ENCODE peak calls at places on chromosomes 6 and 20, in five cellular contexts. P is H7, U is stomach, T is HCT116, W is aorta. H is an unnamed sample.

GRCh38 chr6:90787411-90787810 is 200.5 kb upstream of the MAP3K7 start:
- DNase-seq in P (no peak), U (no peak), T (no peak), W (no peak), H (no peak)

GRCh38 chr6:21842875-21843274 is 249.3 kb downstream of the SOX4 start:
- DNase-seq in P (no peak), U (no peak), T (no peak), W (no peak), H (no peak)

GRCh38 chr20:33914871-33915270 is 78.8 kb upstream of the RALY start:
- DNase-seq in P (peak), U (no peak), T (peak), W (no peak), H (no peak)

GRCh38 chr6:170231496-170232185 is 59.2 kb downstream of the DLL1 start:
- DNase-seq in P (no peak), U (no peak), T (no peak), W (no peak), H (no peak)

GRCh38 chr6:168533428-168533827 is 92.4 kb downstream of the SMOC2 start:
- DNase-seq in P (peak), U (peak), T (no peak), W (no peak), H (no peak)

GRCh38 chr20:23440004-23440403 is 519 bp downstream of the CSTL1 start:
- DNase-seq in P (no peak), U (no peak), T (no peak), W (no peak), H (no peak)

GRCh38 chr6:136113736-136114173 is 136.4 kb downstream of the MTFR2 start:
- DNase-seq in P (peak), U (no peak), T (no peak), W (no peak), H (no peak)

GRCh38 chr6:68650142-68650541 is 15.1 kb downstream of the ADGRB3 start:
- DNase-seq in P (no peak), U (no peak), T (no peak), W (no peak), H (no peak)

GRCh38 chr6:67336014-67336413 is 1299.1 kb upstream of the ADGRB3 start:
- DNase-seq in P (no peak), U (no peak), T (no peak), W (no peak), H (no peak)

GRCh38 chr6:14354919-14355572 is 237.5 kb downstream of the CD83 start:
- DNase-seq in P (no peak), U (peak), T (no peak), W (peak), H (no peak)

GRCh38 chr6:107264357-107264831 is 149.1 kb upstream of the BEND3 start:
- DNase-seq in P (no peak), U (no peak), T (no peak), W (no peak), H (no peak)

GRCh38 chr6:43784049-43784855 is 14.2 kb downstream of the VEGFA start:
- DNase-seq in P (no peak), U (no peak), T (no peak), W (no peak), H (no peak)

GRCh38 chr6:7060769-7061516 is 46.8 kb upstream of the RREB1 start:
- DNase-seq in P (no peak), U (no peak), T (peak), W (no peak), H (no peak)
- H3K4me3 ChIP-seq in P (no peak), U (no peak), T (no peak), W (no peak), H (no peak)

GRCh38 chr6:41735427-41736206 is at the start of gene TFEB:
- DNase-seq in P (peak), U (peak), T (peak), W (peak), H (peak)

GRCh38 chr6:41733349-41733706 is 2.1 kb downstream of the TFEB start:
- DNase-seq in P (peak), U (no peak), T (no peak), W (no peak), H (no peak)

GRCh38 chr6:41733707-41734665 is 1.4 kb downstream of the TFEB start:
- DNase-seq in P (peak), U (peak), T (peak), W (peak), H (peak)

GRCh38 chr6:41736207-41736710 is 851 bp upstream of the TFEB start:
- DNase-seq in P (no peak), U (peak), T (no peak), W (peak), H (no peak)

GRCh38 chr6:41734666-41735426 is 562 bp downstream of the TFEB start:
- DNase-seq in P (peak), U (peak), T (peak), W (peak), H (peak)
- H3K4me3 ChIP-seq in P (peak), U (peak), T (peak), W (peak), H (peak)

GRCh38 chr20:37524859-37525708 is 2.6 kb downstream of the BLCAP start:
- DNase-seq in P (no peak), U (peak), T (no peak), W (no peak), H (peak)
- H3K4me3 ChIP-seq in P (no peak), U (peak), T (no peak), W (no peak), H (peak)

GRCh38 chr6:111118816-111119215 is 31.5 kb downstream of the SLC16A10 start:
- DNase-seq in P (no peak), U (no peak), T (no peak), W (no peak), H (no peak)

GRCh38 chr6:111119550-111120329 is 32.4 kb downstream of the SLC16A10 start:
- DNase-seq in P (no peak), U (no peak), T (no peak), W (no peak), H (no peak)

GRCh38 chr6:111114484-111114883 is 27.2 kb downstream of the SLC16A10 start:
- DNase-seq in P (no peak), U (no peak), T (no peak), W (no peak), H (no peak)

DNA sequence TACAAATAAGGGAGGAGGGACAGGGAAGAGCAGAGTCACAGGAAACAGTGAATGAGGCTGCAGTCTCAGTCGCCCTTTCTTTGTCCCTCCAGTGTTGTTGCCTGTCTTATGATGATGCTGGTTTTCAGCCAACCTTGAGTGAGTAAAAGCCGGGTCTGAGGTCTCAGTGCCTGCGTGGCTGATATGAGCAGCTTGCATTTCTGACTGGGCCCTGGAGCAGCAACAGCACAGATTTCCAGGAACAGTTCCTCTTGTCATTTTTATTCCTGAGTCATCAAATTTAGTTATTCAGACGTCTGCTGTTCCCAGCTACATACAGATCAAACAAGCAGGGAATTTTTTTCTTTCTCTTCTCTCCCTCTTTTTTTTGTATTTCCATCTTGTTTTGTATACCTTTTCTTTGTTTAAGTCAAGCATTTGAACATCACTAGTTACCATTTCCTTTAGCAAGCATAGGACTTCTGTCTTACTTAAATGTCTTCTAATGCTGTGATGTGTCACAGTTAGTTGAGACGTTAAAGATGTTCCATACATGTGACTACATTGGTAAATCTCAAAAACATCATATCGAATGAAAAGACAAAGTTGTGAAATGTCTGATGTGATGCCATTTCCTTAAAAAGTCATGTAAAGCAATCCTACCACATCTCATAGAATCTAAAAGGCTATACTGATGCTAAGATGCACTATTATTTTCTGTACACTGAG is 26.6 kb downstream of the SLC16A10 start:
- DNase-seq in P (no peak), U (peak), T (no peak), W (peak), H (peak)
- H3K4me3 ChIP-seq in P (no peak), U (no peak), T (no peak), W (no peak), H (no peak)

GRCh38 chr20:37413354-37413753 is 67.4 kb downstream of the SRC start:
- DNase-seq in P (peak), U (no peak), T (no peak), W (no peak), H (no peak)
- H3K4me3 ChIP-seq in P (no peak), U (no peak), T (no peak), W (no peak), H (no peak)

GRCh38 chr6:41560440-41561192 is 14.4 kb downstream of the FOXP4 start:
- DNase-seq in P (peak), U (peak), T (no peak), W (peak), H (no peak)
- H3K4me3 ChIP-seq in P (peak), U (peak), T (no peak), W (no peak), H (peak)

H was measured in right lobe of liver.